ENCODE peak calls at places on chromosomes 1 and 21, in six cellular contexts. One of them, this sample, is unnamed.

GRCh38 chr1:204994086-204994862 is 48.7 kb upstream of the CNTN2 start:
- DNase-seq in BJ: no peak
- DNase-seq in testis: no peak
- DNase-seq in colonic mucosa: no peak
- DNase-seq in tibial artery: no peak
- DNase-seq in lower lobe of right lung: no peak
- DNase-seq in this sample: no peak

GRCh38 chr1:43834280-43835140 is 99.1 kb upstream of the ARTN start:
- DNase-seq in testis: no peak
- DNase-seq in lower lobe of right lung: peak; percentile 61
- DNase-seq in colonic mucosa: no peak
- DNase-seq in tibial artery: no peak
- DNase-seq in BJ: peak; percentile 66
- DNase-seq in this sample: no peak

GRCh38 chr21:33940846-33941245 is 25.2 kb upstream of the ATP5PO start:
- DNase-seq in testis: no peak
- DNase-seq in BJ: no peak
- DNase-seq in tibial artery: no peak
- DNase-seq in colonic mucosa: no peak
- DNase-seq in lower lobe of right lung: no peak
- DNase-seq in this sample: no peak

GRCh38 chr21:34128124-34128523 is 54.7 kb downstream of the MRPS6 start:
- DNase-seq in lower lobe of right lung: no peak
- DNase-seq in BJ: no peak
- DNase-seq in tibial artery: peak; percentile 83
- DNase-seq in testis: no peak
- DNase-seq in colonic mucosa: no peak
- DNase-seq in this sample: no peak

GRCh38 chr1:203325004-203325417 is 19.7 kb downstream of the BTG2 start:
- DNase-seq in BJ: no peak
- DNase-seq in colonic mucosa: no peak
- DNase-seq in lower lobe of right lung: no peak
- DNase-seq in testis: no peak
- DNase-seq in tibial artery: no peak
- DNase-seq in this sample: no peak

GRCh38 chr1:172581779-172582178 is 48.8 kb downstream of the SUCO start:
- DNase-seq in colonic mucosa: no peak
- DNase-seq in lower lobe of right lung: no peak
- DNase-seq in testis: no peak
- DNase-seq in tibial artery: no peak
- DNase-seq in BJ: no peak
- DNase-seq in this sample: no peak

GRCh38 chr21:27713159-27714109 is 746.5 kb upstream of the ADAMTS5 start:
- DNase-seq in lower lobe of right lung: peak; percentile 60
- DNase-seq in colonic mucosa: peak; percentile 27
- DNase-seq in tibial artery: no peak
- DNase-seq in testis: no peak
- DNase-seq in BJ: no peak
- DNase-seq in this sample: peak; percentile 35

GRCh38 chr1:32933742-32934322 is 30.8 kb downstream of the RNF19B start:
- DNase-seq in BJ: no peak
- DNase-seq in testis: no peak
- DNase-seq in lower lobe of right lung: no peak
- DNase-seq in tibial artery: no peak
- DNase-seq in colonic mucosa: peak; percentile 92
- DNase-seq in this sample: peak; percentile 93

GRCh38 chr1:39046811-39047210 is 20.7 kb downstream of the NDUFS5 start:
- DNase-seq in lower lobe of right lung: peak; percentile 2
- DNase-seq in BJ: no peak
- DNase-seq in testis: peak; percentile 21
- DNase-seq in tibial artery: peak; percentile 48
- DNase-seq in colonic mucosa: no peak
- DNase-seq in this sample: no peak

GRCh38 chr1:43968348-43968948 is 1.4 kb upstream of the DPH2 start:
- DNase-seq in testis: peak; percentile 56
- DNase-seq in colonic mucosa: no peak
- DNase-seq in tibial artery: no peak
- DNase-seq in BJ: no peak
- DNase-seq in lower lobe of right lung: no peak
- DNase-seq in this sample: peak; percentile 58

GRCh38 chr1:117664314-117664713 is 58.5 kb downstream of the TENT5C start:
- DNase-seq in tibial artery: no peak
- DNase-seq in colonic mucosa: no peak
- DNase-seq in testis: no peak
- DNase-seq in lower lobe of right lung: no peak
- DNase-seq in BJ: no peak
- DNase-seq in this sample: no peak

GRCh38 chr1:108049083-108049819 is 84.3 kb upstream of the VAV3 start:
- DNase-seq in colonic mucosa: no peak
- DNase-seq in testis: no peak
- DNase-seq in BJ: peak; percentile 20
- DNase-seq in tibial artery: peak; percentile 66
- DNase-seq in lower lobe of right lung: peak; percentile 68
- DNase-seq in this sample: no peak

GRCh38 chr1:178037510-178038253 is 56.2 kb upstream of the RASAL2 start:
- DNase-seq in testis: peak; percentile 86
- DNase-seq in lower lobe of right lung: peak; percentile 92
- DNase-seq in tibial artery: peak; percentile 91
- DNase-seq in colonic mucosa: peak; percentile 90
- DNase-seq in BJ: no peak
- DNase-seq in this sample: peak; percentile 90

GRCh38 chr1:223887724-223888428 is 42.1 kb upstream of the TP53BP2 start:
- DNase-seq in lower lobe of right lung: no peak
- DNase-seq in BJ: peak; percentile 84
- DNase-seq in tibial artery: peak; percentile 74
- DNase-seq in testis: no peak
- DNase-seq in colonic mucosa: no peak
- DNase-seq in this sample: no peak

GRCh38 chr1:219398815-219399396 is 214.0 kb downstream of the ZC3H11B start:
- DNase-seq in colonic mucosa: no peak
- DNase-seq in testis: no peak
- DNase-seq in tibial artery: no peak
- DNase-seq in lower lobe of right lung: no peak
- DNase-seq in BJ: no peak
- DNase-seq in this sample: no peak

GRCh38 chr1:211939876-211940468 is 95.4 kb downstream of the INTS7 start:
- DNase-seq in BJ: no peak
- DNase-seq in tibial artery: no peak
- DNase-seq in lower lobe of right lung: no peak
- DNase-seq in colonic mucosa: no peak
- DNase-seq in testis: no peak
- DNase-seq in this sample: no peak

GRCh38 chr21:44400791-44401385 is 47.5 kb downstream of the TRPM2 start:
- DNase-seq in BJ: no peak
- DNase-seq in colonic mucosa: no peak
- DNase-seq in testis: peak; percentile 5
- DNase-seq in tibial artery: no peak
- DNase-seq in lower lobe of right lung: no peak
- DNase-seq in this sample: no peak

GRCh38 chr1:62493656-62494055 is 56.8 kb downstream of the USP1 start:
- DNase-seq in testis: no peak
- DNase-seq in BJ: no peak
- DNase-seq in lower lobe of right lung: no peak
- DNase-seq in colonic mucosa: no peak
- DNase-seq in tibial artery: no peak
- DNase-seq in this sample: no peak

GRCh38 chr1:205298191-205298994 is 23.2 kb downstream of the NUAK2 start:
- DNase-seq in lower lobe of right lung: no peak
- DNase-seq in testis: no peak
- DNase-seq in colonic mucosa: no peak
- DNase-seq in tibial artery: no peak
- DNase-seq in BJ: peak; percentile 78
- DNase-seq in this sample: no peak

GRCh38 chr1:29269356-29269755 is 33.0 kb downstream of the PTPRU start:
- DNase-seq in colonic mucosa: no peak
- DNase-seq in tibial artery: peak; percentile 17
- DNase-seq in testis: no peak
- DNase-seq in lower lobe of right lung: peak; percentile 32
- DNase-seq in BJ: no peak
- DNase-seq in this sample: no peak

GRCh38 chr1:72705921-72706320 is 423.6 kb upstream of the NEGR1 start:
- DNase-seq in colonic mucosa: no peak
- DNase-seq in lower lobe of right lung: no peak
- DNase-seq in testis: no peak
- DNase-seq in tibial artery: no peak
- DNase-seq in BJ: no peak
- DNase-seq in this sample: no peak

GRCh38 chr1:67322442-67322841 is 14.8 kb downstream of the IL12RB2 start:
- DNase-seq in tibial artery: no peak
- DNase-seq in testis: no peak
- DNase-seq in lower lobe of right lung: no peak
- DNase-seq in BJ: no peak
- DNase-seq in colonic mucosa: no peak
- DNase-seq in this sample: no peak

GRCh38 chr1:84709175-84709574 is 18.9 kb upstream of the SSX2IP start:
- DNase-seq in colonic mucosa: no peak
- DNase-seq in tibial artery: no peak
- DNase-seq in BJ: no peak
- DNase-seq in lower lobe of right lung: no peak
- DNase-seq in testis: no peak
- DNase-seq in this sample: no peak

GRCh38 chr1:221782461-221782860 is 40.6 kb upstream of the DUSP10 start:
- DNase-seq in lower lobe of right lung: no peak
- DNase-seq in tibial artery: no peak
- DNase-seq in BJ: no peak
- DNase-seq in testis: no peak
- DNase-seq in colonic mucosa: no peak
- DNase-seq in this sample: no peak

GRCh38 chr1:212609701-212610574 is 1.4 kb downstream of the ATF3 start:
- DNase-seq in colonic mucosa: peak; percentile 29
- DNase-seq in BJ: no peak
- DNase-seq in testis: no peak
- DNase-seq in tibial artery: no peak
- DNase-seq in lower lobe of right lung: no peak
- DNase-seq in this sample: no peak

GRCh38 chr1:40736085-40736531 is 44.6 kb downstream of the NFYC start:
- DNase-seq in tibial artery: no peak
- DNase-seq in testis: peak; percentile 52
- DNase-seq in lower lobe of right lung: no peak
- DNase-seq in colonic mucosa: no peak
- DNase-seq in BJ: peak; percentile 50
- DNase-seq in this sample: no peak

GRCh38 chr1:115976900-115977480 is 677 bp downstream of the SLC22A15 start:
- DNase-seq in lower lobe of right lung: no peak
- DNase-seq in testis: peak; percentile 18
- DNase-seq in tibial artery: no peak
- DNase-seq in colonic mucosa: no peak
- DNase-seq in BJ: no peak
- DNase-seq in this sample: no peak

GRCh38 chr21:42101246-42101645 is 30.1 kb downstream of the UMODL1 start:
- DNase-seq in BJ: no peak
- DNase-seq in lower lobe of right lung: no peak
- DNase-seq in testis: no peak
- DNase-seq in tibial artery: no peak
- DNase-seq in colonic mucosa: peak; percentile 90
- DNase-seq in this sample: peak; percentile 90

GRCh38 chr21:42102946-42103345 is 31.8 kb downstream of the UMODL1 start:
- DNase-seq in tibial artery: no peak
- DNase-seq in lower lobe of right lung: no peak
- DNase-seq in colonic mucosa: peak; percentile 59
- DNase-seq in BJ: no peak
- DNase-seq in testis: no peak
- DNase-seq in this sample: no peak

GRCh38 chr21:42102516-42102915 is 31.4 kb downstream of the UMODL1 start:
- DNase-seq in BJ: no peak
- DNase-seq in tibial artery: no peak
- DNase-seq in colonic mucosa: no peak
- DNase-seq in lower lobe of right lung: no peak
- DNase-seq in testis: no peak
- DNase-seq in this sample: no peak

GRCh38 chr21:42103843-42104242 is 32.7 kb downstream of the UMODL1 start:
- DNase-seq in colonic mucosa: no peak
- DNase-seq in testis: no peak
- DNase-seq in BJ: no peak
- DNase-seq in tibial artery: no peak
- DNase-seq in lower lobe of right lung: no peak
- DNase-seq in this sample: no peak

GRCh38 chr21:42102063-42102462 is 30.9 kb downstream of the UMODL1 start:
- DNase-seq in BJ: no peak
- DNase-seq in lower lobe of right lung: no peak
- DNase-seq in testis: no peak
- DNase-seq in tibial artery: no peak
- DNase-seq in colonic mucosa: peak; percentile 38
- DNase-seq in this sample: no peak
- H3K4me3 ChIP-seq in BJ: no peak overlapping the region
- H3K4me3 ChIP-seq in lower lobe of right lung: no peak overlapping the region
- H3K4me3 ChIP-seq in testis: no peak overlapping the region
- H3K4me3 ChIP-seq in tibial artery: no peak overlapping the region
- H3K4me3 ChIP-seq in colonic mucosa: no peak overlapping the region
- H3K4me3 ChIP-seq in this sample: no peak overlapping the region

GRCh38 chr1:2227341-2228156 is 570 bp upstream of the SKI start:
- DNase-seq in testis: peak; percentile 95
- DNase-seq in colonic mucosa: peak; percentile 93
- DNase-seq in tibial artery: peak; percentile 98
- DNase-seq in BJ: no peak
- DNase-seq in lower lobe of right lung: peak; percentile 97
- DNase-seq in this sample: peak; percentile 97
- TF ChIP-seq CTCF in testis: no peak
- TF ChIP-seq CTCF in colonic mucosa: no peak
- TF ChIP-seq CTCF in tibial artery: no peak
- TF ChIP-seq CTCF in BJ: no peak
- TF ChIP-seq CTCF in lower lobe of right lung: no peak
- TF ChIP-seq CTCF in this sample: no peak

GRCh38 chr1:6783221-6783620 is 2.0 kb upstream of the CAMTA1 start:
- DNase-seq in lower lobe of right lung: no peak
- DNase-seq in colonic mucosa: no peak
- DNase-seq in testis: no peak
- DNase-seq in BJ: no peak
- DNase-seq in tibial artery: no peak
- DNase-seq in this sample: no peak
- H3K4me3 ChIP-seq in lower lobe of right lung: peak overlapping the region; percentile 68
- H3K4me3 ChIP-seq in colonic mucosa: no peak overlapping the region
- H3K4me3 ChIP-seq in testis: peak overlapping the region; percentile 96
- H3K4me3 ChIP-seq in BJ: no peak overlapping the region
- H3K4me3 ChIP-seq in tibial artery: peak overlapping the region; percentile 81
- H3K4me3 ChIP-seq in this sample: no peak overlapping the region

GRCh38 chr21:18369115-18369514 is 34.5 kb downstream of the TMPRSS15 start:
- DNase-seq in lower lobe of right lung: no peak
- DNase-seq in testis: peak; percentile 27
- DNase-seq in BJ: no peak
- DNase-seq in colonic mucosa: no peak
- DNase-seq in tibial artery: no peak
- DNase-seq in this sample: no peak
- TF ChIP-seq CTCF in lower lobe of right lung: no peak
- TF ChIP-seq CTCF in testis: no peak
- TF ChIP-seq CTCF in BJ: no peak
- TF ChIP-seq CTCF in colonic mucosa: no peak
- TF ChIP-seq CTCF in tibial artery: no peak
- TF ChIP-seq CTCF in this sample: no peak

This sample was measured in mucosa of descending colon.